ENCODE peak calls at places on chromosomes 11 and 22, in five cellular contexts. D is cardiac muscle cell, Y is uterus, L is left ventricle myocardium inferior, Z is neuronal stem cell. R is an unnamed sample. For H3K27me3 and H3K36me3, the result is how much of the 10 kb centered on the place peaks cover.

GRCh38 chr22:40525250-40525884 is 111.2 kb downstream of the MRTFA start:
- DNase-seq in D (peak), Y (no peak), L (peak), Z (no peak), R (peak)

GRCh38 chr11:93765551-93765950 is 18.5 kb upstream of the MED17 start:
- DNase-seq in D (no peak), Y (no peak), L (no peak), Z (no peak), R (no peak)

GRCh38 chr11:65416341-65417185 is 6.0 kb upstream of the NEAT1 start:
- DNase-seq in D (peak), Y (peak), L (peak), Z (peak), R (peak)

GRCh38 chr11:79414644-79415317 is 26.0 kb downstream of the TENM4 start:
- DNase-seq in D (peak), Y (peak), L (no peak), Z (no peak), R (peak)

GRCh38 chr22:27370281-27370680 is 431.3 kb downstream of the MN1 start:
- DNase-seq in D (peak), Y (no peak), L (no peak), Z (no peak), R (no peak)

GRCh38 chr11:134882671-134883318 is 470.8 kb upstream of the B3GAT1 start:
- DNase-seq in D (no peak), Y (no peak), L (no peak), Z (no peak), R (no peak)

GRCh38 chr22:46908641-46909107 is 146.2 kb downstream of the TBC1D22A start:
- DNase-seq in D (no peak), Y (no peak), L (no peak), Z (no peak), R (no peak)

GRCh38 chr11:636511-637332 is at the start of gene DRD4:
- DNase-seq in D (peak), Y (peak), L (no peak), Z (peak), R (no peak)

GRCh38 chr11:64560941-64561340 is 30.1 kb upstream of the SLC22A12 start:
- DNase-seq in D (no peak), Y (no peak), L (no peak), Z (no peak), R (no peak)

GRCh38 chr11:107962181-107962580 is 33.9 kb downstream of the RAB39A start:
- DNase-seq in D (peak), Y (no peak), L (no peak), Z (no peak), R (no peak)

GRCh38 chr11:45411221-45411946 is 125.2 kb upstream of the SYT13 start:
- DNase-seq in D (peak), Y (no peak), L (no peak), Z (no peak), R (no peak)

GRCh38 chr22:45996241-45997076 is 19.5 kb upstream of the WNT7B start:
- DNase-seq in D (peak), Y (peak), L (peak), Z (no peak), R (peak)

GRCh38 chr11:36354221-36355003 is 58.3 kb downstream of the PRR5L start:
- DNase-seq in D (peak), Y (no peak), L (no peak), Z (no peak), R (no peak)

GRCh38 chr22:27170491-27170890 is 513.1 kb downstream of the MIAT start:
- DNase-seq in D (peak), Y (peak), L (no peak), Z (no peak), R (peak)

GRCh38 chr11:6928916-6929315 is 2.7 kb downstream of the ZNF215 start:
- DNase-seq in D (no peak), Y (no peak), L (no peak), Z (no peak), R (no peak)

GRCh38 chr22:48919187-48919590 is 908.5 kb downstream of the BRD1 start:
- DNase-seq in D (no peak), Y (no peak), L (no peak), Z (peak), R (no peak)

GRCh38 chr22:37176464-37177061 is 11.5 kb downstream of the C1QTNF6 start:
- DNase-seq in D (peak), Y (peak), L (peak), Z (no peak), R (no peak)

GRCh38 chr22:42964994-42965699 is 49.8 kb downstream of the PACSIN2 start:
- DNase-seq in D (no peak), Y (no peak), L (no peak), Z (no peak), R (no peak)

GRCh38 chr11:473975-474785 is 24.1 kb downstream of the PTDSS2 start:
- DNase-seq in D (no peak), Y (no peak), L (no peak), Z (no peak), R (no peak)

GRCh38 chr11:8070417-8071101 is 10.5 kb upstream of the TUB start:
- DNase-seq in D (peak), Y (no peak), L (no peak), Z (no peak), R (no peak)

GRCh38 chr11:118625036-118625690 is 17.7 kb downstream of the PHLDB1 start:
- DNase-seq in D (no peak), Y (no peak), L (no peak), Z (no peak), R (peak)

GRCh38 chr11:111526501-111526900 is 11.9 kb downstream of the HOATZ start:
- DNase-seq in D (peak), Y (no peak), L (no peak), Z (no peak), R (no peak)

GRCh38 chr22:48760481-48761238 is 1067.0 kb downstream of the BRD1 start:
- DNase-seq in D (no peak), Y (peak), L (no peak), Z (no peak), R (no peak)

GRCh38 chr11:297666-298405 is 1.5 kb downstream of the IFITM5 start:
- DNase-seq in D (no peak), Y (no peak), L (peak), Z (no peak), R (no peak)

GRCh38 chr11:103055174-103055890 is 36.6 kb downstream of the DCUN1D5 start:
- DNase-seq in D (peak), Y (no peak), L (no peak), Z (peak), R (no peak)

GRCh38 chr11:72573380-72573949 is 100.8 kb downstream of the PDE2A start:
- DNase-seq in D (peak), Y (no peak), L (no peak), Z (peak), R (peak)

GRCh38 chr11:117833401-117833891 is 8.9 kb upstream of the FXYD2 start:
- DNase-seq in D (no peak), Y (peak), L (no peak), Z (no peak), R (no peak)

GRCh38 chr11:30984442-30984816 is 385.1 kb downstream of the DCDC1 start:
- DNase-seq in D (peak), Y (no peak), L (no peak), Z (no peak), R (no peak)

GRCh38 chr11:15534266-15534665 is 419.5 kb downstream of the INSC start:
- DNase-seq in D (no peak), Y (no peak), L (no peak), Z (no peak), R (no peak)

GRCh38 chr11:119828011-119828410 is 99.0 kb upstream of the NECTIN1 start:
- DNase-seq in D (no peak), Y (no peak), L (no peak), Z (no peak), R (no peak)

GRCh38 chr11:76598426-76598839 is 72.1 kb downstream of the LRRC32 start:
- DNase-seq in D (peak), Y (peak), L (no peak), Z (no peak), R (no peak)

GRCh38 chr22:37630839-37631435 is 8.5 kb upstream of the SH3BP1 start:
- DNase-seq in D (peak), Y (no peak), L (no peak), Z (no peak), R (no peak)

GRCh38 chr11:43736502-43737193 is 56.1 kb downstream of the HSD17B12 start:
- DNase-seq in D (peak), Y (no peak), L (no peak), Z (no peak), R (no peak)

GRCh38 chr22:37166675-37167066 is 17.0 kb upstream of the IL2RB start:
- DNase-seq in D (peak), Y (peak), L (peak), Z (peak), R (peak)

GRCh38 chr11:13929551-13929950 is 33.0 kb upstream of the SPON1 start:
- DNase-seq in D (no peak), Y (no peak), L (no peak), Z (no peak), R (no peak)

GRCh38 chr11:134120921-134121526 is 52.2 kb downstream of the JAM3 start:
- DNase-seq in D (peak), Y (peak), L (peak), Z (no peak), R (no peak)

DNA sequence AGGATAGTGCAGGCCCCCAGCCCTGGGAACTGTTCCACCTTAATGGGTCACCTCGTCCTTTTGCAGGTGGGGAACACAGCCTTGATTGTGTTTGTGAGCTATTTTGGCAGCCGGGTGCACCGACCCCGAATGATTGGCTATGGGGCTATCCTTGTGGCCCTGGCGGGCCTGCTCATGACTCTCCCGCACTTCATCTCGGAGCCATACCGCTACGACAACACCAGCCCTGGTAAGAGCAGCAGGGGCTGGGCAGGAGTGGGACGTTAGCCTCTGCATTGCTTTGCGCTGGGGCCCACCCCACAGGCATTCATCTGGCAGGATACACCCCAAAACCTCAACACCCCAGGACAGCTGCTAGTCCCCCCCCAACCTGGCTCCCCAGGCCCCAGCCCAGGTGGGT is 14.8 kb downstream of the SLCO2B1 start:
- DNase-seq in D (no peak), Y (no peak), L (no peak), Z (no peak), R (no peak)
- H3K27me3 ChIP-seq in D (under half), Y (under half), L (under half), Z (under half), R (under half)

GRCh38 chr11:62707277-62707771 is at the start of the genes BSCL2 and GNG3:
- DNase-seq in D (no peak), Y (no peak), L (no peak), Z (peak), R (no peak)

GRCh38 chr11:62705880-62706831 is 1.1 kb downstream of the BSCL2 start:
- DNase-seq in D (peak), Y (peak), L (peak), Z (peak), R (peak)

GRCh38 chr11:62705401-62705800 is 1.8 kb downstream of the BSCL2 start:
- DNase-seq in D (no peak), Y (no peak), L (no peak), Z (no peak), R (no peak)

GRCh38 chr11:62708423-62709261 is 1.2 kb downstream of the GNG3 start:
- DNase-seq in D (no peak), Y (peak), L (no peak), Z (no peak), R (no peak)

GRCh38 chr11:62706841-62707240 is 383 bp downstream of the BSCL2 start:
- DNase-seq in D (no peak), Y (no peak), L (no peak), Z (no peak), R (no peak)
- H3K4me3 ChIP-seq in D (peak), Y (peak), L (peak), Z (peak), R (peak)

GRCh38 chr11:35038211-35038930 is 100.6 kb upstream of the CD44 start:
- DNase-seq in D (no peak), Y (no peak), L (no peak), Z (no peak), R (no peak)
- H3K36me3 ChIP-seq in D (under half), Y (under half), L (under half), Z (under half), R (under half)

GRCh38 chr11:12211331-12212065 is 101.1 kb downstream of the MICAL2 start:
- DNase-seq in D (no peak), Y (no peak), L (no peak), Z (no peak), R (no peak)
- H3K27me3 ChIP-seq in D (under half), Y (under half), L (under half), Z (under half), R (under half)

DNA sequence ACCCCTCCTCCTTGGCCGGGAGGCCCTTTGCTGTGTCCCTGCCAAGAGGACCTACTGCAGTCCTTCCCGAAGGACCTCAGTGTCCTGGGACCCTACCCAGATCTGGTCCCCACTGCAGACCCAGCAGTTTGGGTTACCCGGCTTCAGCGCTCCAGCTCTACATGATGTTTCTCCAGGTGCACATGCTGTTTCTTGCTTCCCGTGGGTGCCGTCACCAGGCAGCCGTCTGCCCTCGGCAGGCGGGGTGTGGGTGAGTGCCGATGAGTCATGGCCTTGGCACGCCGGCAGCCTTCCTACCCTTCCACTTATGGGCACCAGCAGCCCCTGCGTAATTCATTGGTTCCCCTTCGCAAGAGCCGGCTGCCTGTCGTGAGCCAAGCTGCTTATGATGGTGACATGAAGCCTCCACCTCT is 101.8 kb downstream of the BCR start:
- DNase-seq in D (peak), Y (peak), L (peak), Z (no peak), R (peak)
- H3K4me3 ChIP-seq in D (no peak), Y (no peak), L (no peak), Z (peak), R (no peak)

R was measured in MG63.